ENCODE peak calls at places on chromosomes 4 and X, in four cellular contexts. F is endothelial cell, Y is activated gamma-delta T cell treated with Interleukin-2 at 50 U/mL for 16 hours, T is neuronal stem cell. P is an unnamed sample.

GRCh38 chr4:15149234-15149841 is 147.1 kb downstream of the CPEB2 start:
- DNase-seq in T (no peak), F (no peak), Y (no peak), P (no peak)

GRCh38 chr4:186554485-186554884 is 882 bp downstream of the MTNR1A start:
- DNase-seq in T (no peak), F (peak; percentile 34), Y (no peak), P (peak; percentile 66)

GRCh38 chr4:108466936-108467902 is 153.2 kb upstream of the RPL34 start:
- DNase-seq in F (no peak), Y (no peak), T (no peak), P (no peak)

GRCh38 chr4:74319506-74319905 is 11.2 kb downstream of the EPGN start:
- DNase-seq in F (no peak), T (no peak), Y (no peak), P (no peak)

GRCh38 chr4:17109126-17109525 is 210.7 kb upstream of the LDB2 start:
- DNase-seq in F (no peak), Y (no peak), T (no peak), P (no peak)

GRCh38 chr4:156779774-156780173 is 191.8 kb downstream of the PDGFC start:
- DNase-seq in F (no peak), T (no peak), Y (no peak), P (no peak)

GRCh38 chr4:23966720-23967119 is 76.9 kb upstream of the PPARGC1A start:
- DNase-seq in T (no peak), Y (no peak), F (no peak), P (no peak)

GRCh38 chr4:124641715-124642380 is 70.7 kb downstream of the ANKRD50 start:
- DNase-seq in Y (no peak), F (no peak), T (no peak), P (no peak)

GRCh38 chr4:88623097-88623496 is 30.8 kb downstream of the HERC3 start:
- DNase-seq in F (no peak), T (no peak), Y (no peak), P (no peak)

GRCh38 chr4:25949166-25949748 is 35.2 kb downstream of the SMIM20 start:
- DNase-seq in F (no peak), Y (no peak), T (peak; percentile 36), P (peak; percentile 60)

GRCh38 chrX:29044802-29045201 is 457.6 kb downstream of the IL1RAPL1 start:
- DNase-seq in T (no peak), F (no peak), Y (no peak), P (no peak)

GRCh38 chr4:125836597-125837195 is 521.9 kb downstream of the FAT4 start:
- DNase-seq in Y (no peak), F (no peak), T (no peak), P (no peak)

GRCh38 chr4:60846678-60847077 is 353.4 kb upstream of the ADGRL3 start:
- DNase-seq in T (no peak), F (no peak), Y (no peak), P (no peak)

GRCh38 chr4:182418054-182418734 is 175.0 kb downstream of the TENM3 start:
- DNase-seq in Y (no peak), T (no peak), F (no peak), P (no peak)

GRCh38 chr4:186765138-186765537 is 41.5 kb upstream of the FAT1 start:
- DNase-seq in T (no peak), Y (no peak), F (no peak), P (peak; percentile 55)

GRCh38 chrX:154002215-154002719 is 17.4 kb downstream of the IRAK1 start:
- DNase-seq in Y (peak; percentile 54), T (no peak), F (no peak), P (no peak)

GRCh38 chr4:27215421-27215820 is 354.8 kb downstream of the STIM2 start:
- DNase-seq in Y (no peak), F (no peak), T (no peak), P (no peak)

GRCh38 chr4:48799157-48799556 is 19.1 kb upstream of the FRYL start:
- DNase-seq in F (no peak), T (no peak), Y (no peak), P (no peak)

GRCh38 chr4:4772534-4772933 is 86.9 kb upstream of the MSX1 start:
- DNase-seq in F (no peak), Y (no peak), T (no peak), P (no peak)

GRCh38 chrX:102580891-102581290 is 18.4 kb upstream of the ARMCX5 start:
- DNase-seq in T (no peak), Y (no peak), F (no peak), P (no peak)

GRCh38 chr4:60938621-60939020 is 261.5 kb upstream of the ADGRL3 start:
- DNase-seq in F (no peak), Y (no peak), T (no peak), P (no peak)

GRCh38 chr4:174528226-174528625 is 5.9 kb upstream of the HPGD start:
- DNase-seq in T (no peak), F (no peak), Y (no peak), P (no peak)

GRCh38 chr4:55758570-55758969 is 61.0 kb upstream of the EXOC1L start:
- DNase-seq in T (no peak), F (no peak), Y (no peak), P (no peak)

GRCh38 chr4:15003891-15004700 is 1.8 kb downstream of the CPEB2 start:
- DNase-seq in F (peak; percentile 54), T (peak; percentile 27), Y (peak; percentile 42), P (peak; percentile 74)

GRCh38 chrX:43958529-43958928 is 14.7 kb downstream of the NDP start:
- DNase-seq in T (peak; percentile 60), Y (no peak), F (peak; percentile 27), P (no peak)

GRCh38 chr4:28490669-28491068 is 1630.0 kb downstream of the STIM2 start:
- DNase-seq in Y (no peak), T (no peak), F (no peak), P (no peak)

GRCh38 chr4:145234086-145234694 is 53.8 kb upstream of the OTUD4 start:
- DNase-seq in Y (peak; percentile 48), F (peak; percentile 67), T (peak; percentile 52), P (peak; percentile 56)

GRCh38 chrX:131752493-131753198 is 208.8 kb downstream of the OR13H1 start:
- DNase-seq in Y (peak; percentile 75), T (no peak), F (no peak), P (no peak)

GRCh38 chrX:35285289-35285962 is 342.8 kb downstream of the FAM47B start:
- DNase-seq in Y (no peak), T (no peak), F (no peak), P (no peak)

GRCh38 chrX:148049441-148049840 is 68.3 kb downstream of the FMR1NB start:
- DNase-seq in F (peak; percentile 3), T (peak; percentile 32), Y (no peak), P (no peak)

GRCh38 chrX:7987160-7987992 is 60.2 kb upstream of the PNPLA4 start:
- DNase-seq in F (no peak), Y (no peak), T (no peak), P (no peak)

GRCh38 chr4:149709640-149710039 is 106.0 kb downstream of the IQCM start:
- DNase-seq in F (no peak), Y (no peak), T (no peak), P (no peak)

GRCh38 chr4:10154241-10154640 is 37.6 kb upstream of the WDR1 start:
- DNase-seq in Y (no peak), T (no peak), F (no peak), P (no peak)

GRCh38 chr4:74045772-74046171 is 7.3 kb upstream of the CXCL3 start:
- DNase-seq in F (no peak), T (no peak), Y (no peak), P (no peak)

GRCh38 chr4:154073107-154073817 is 284.4 kb upstream of the SFRP2 start:
- DNase-seq in F (no peak), T (no peak), Y (no peak), P (no peak)

GRCh38 chrX:40462797-40463196 is 118.0 kb upstream of the ATP6AP2 start:
- DNase-seq in T (no peak), Y (no peak), F (no peak), P (no peak)

GRCh38 chr4:11568511-11568910 is 139.8 kb upstream of the HS3ST1 start:
- DNase-seq in Y (no peak), F (no peak), T (no peak), P (no peak)

GRCh38 chr4:41177016-41177415 is 37.3 kb downstream of the APBB2 start:
- DNase-seq in Y (no peak), F (no peak), T (no peak), P (no peak)